ENCODE peak calls at places on chromosomes 12 and 14, in six cellular contexts. R is neural progenitor cell, H is fibroblast of mammary gland, G is GM12878, W is kidney epithelial cell, Z is brain microvascular endothelial cell. M is an unnamed sample.

GRCh38 chr12:12557733-12558132 is 4.9 kb downstream of the DUSP16 start:
- DNase-seq in W (no peak), Z (no peak), R (no peak), H (no peak), G (no peak), M (no peak)

GRCh38 chr14:23112359-23113178 is 6.5 kb downstream of the CEBPE start:
- DNase-seq in R (no peak), H (no peak), G (no peak), W (no peak), Z (no peak), M (no peak)

GRCh38 chr14:77322951-77323350 is 2.1 kb downstream of the GSTZ1 start:
- DNase-seq in Z (no peak), G (no peak), R (no peak), H (no peak), W (no peak), M (no peak)

GRCh38 chr12:4307593-4308333 is 13.2 kb upstream of the TIGAR start:
- DNase-seq in H (peak), W (peak), G (no peak), Z (peak), R (peak), M (peak)

GRCh38 chr12:68886636-68887572 is 46.1 kb downstream of the CPM start:
- DNase-seq in H (no peak), R (peak), G (no peak), W (no peak), Z (no peak), M (no peak)

GRCh38 chr12:79617696-79618095 is 73.1 kb downstream of the PAWR start:
- DNase-seq in Z (no peak), G (no peak), W (no peak), R (no peak), H (no peak), M (no peak)

GRCh38 chr12:55060470-55060869 is 40.7 kb downstream of the NEUROD4 start:
- DNase-seq in H (no peak), Z (no peak), W (no peak), G (peak), R (no peak), M (no peak)

GRCh38 chr14:30790827-30791226 is 83.5 kb upstream of the COCH start:
- DNase-seq in W (no peak), R (no peak), Z (peak), H (peak), G (no peak), M (no peak)

GRCh38 chr14:36605506-36605857 is 23.1 kb upstream of the NKX2-8 start:
- DNase-seq in H (no peak), W (no peak), Z (no peak), R (no peak), G (no peak), M (peak)
- TF ChIP-seq CTCF in H (peak), W (no peak), Z (no peak), R (peak), G (no peak), M (peak)

GRCh38 chr14:104135121-104135903 is 3.1 kb upstream of the KIF26A start:
- DNase-seq in R (peak), G (no peak), H (peak), Z (no peak), W (no peak), M (no peak)
- H3K4me3 ChIP-seq in R (peak), G (no peak), H (no peak), Z (no peak), W (no peak), M (no peak)

GRCh38 chr14:57390806-57391562 is 598 bp downstream of the NAA30 start:
- DNase-seq in R (peak), Z (no peak), W (no peak), G (no peak), H (no peak), M (peak)
- TF ChIP-seq CTCF in R (no peak), Z (no peak), W (no peak), G (no peak), H (no peak), M (no peak)

GRCh38 chr12:106080111-106080732 is 58.5 kb downstream of the NUAK1 start:
- DNase-seq in G (no peak), R (peak), W (no peak), Z (peak), H (peak), M (peak)
- H3K4me3 ChIP-seq in G (no peak), R (no peak), W (no peak), Z (no peak), H (no peak), M (no peak)

DNA sequence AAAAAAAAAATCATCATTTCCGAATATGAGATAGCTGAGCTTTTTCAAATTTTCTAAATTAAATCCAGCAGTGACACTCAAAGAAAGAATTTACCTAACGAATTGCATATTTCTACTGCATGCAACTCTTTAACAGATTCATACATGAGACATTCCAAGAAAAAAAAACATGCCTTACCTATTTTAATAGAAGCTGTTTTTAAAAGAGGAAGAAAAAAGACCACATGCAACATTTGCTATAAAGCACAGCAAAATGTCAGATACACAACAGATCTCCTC is 18.5 kb downstream of the CORO1C start:
- DNase-seq in H (no peak), W (no peak), Z (no peak), G (no peak), R (no peak), M (no peak)
- TF ChIP-seq CTCF in H (no peak), W (no peak), Z (no peak), G (no peak), R (no peak), M (no peak)

DNA sequence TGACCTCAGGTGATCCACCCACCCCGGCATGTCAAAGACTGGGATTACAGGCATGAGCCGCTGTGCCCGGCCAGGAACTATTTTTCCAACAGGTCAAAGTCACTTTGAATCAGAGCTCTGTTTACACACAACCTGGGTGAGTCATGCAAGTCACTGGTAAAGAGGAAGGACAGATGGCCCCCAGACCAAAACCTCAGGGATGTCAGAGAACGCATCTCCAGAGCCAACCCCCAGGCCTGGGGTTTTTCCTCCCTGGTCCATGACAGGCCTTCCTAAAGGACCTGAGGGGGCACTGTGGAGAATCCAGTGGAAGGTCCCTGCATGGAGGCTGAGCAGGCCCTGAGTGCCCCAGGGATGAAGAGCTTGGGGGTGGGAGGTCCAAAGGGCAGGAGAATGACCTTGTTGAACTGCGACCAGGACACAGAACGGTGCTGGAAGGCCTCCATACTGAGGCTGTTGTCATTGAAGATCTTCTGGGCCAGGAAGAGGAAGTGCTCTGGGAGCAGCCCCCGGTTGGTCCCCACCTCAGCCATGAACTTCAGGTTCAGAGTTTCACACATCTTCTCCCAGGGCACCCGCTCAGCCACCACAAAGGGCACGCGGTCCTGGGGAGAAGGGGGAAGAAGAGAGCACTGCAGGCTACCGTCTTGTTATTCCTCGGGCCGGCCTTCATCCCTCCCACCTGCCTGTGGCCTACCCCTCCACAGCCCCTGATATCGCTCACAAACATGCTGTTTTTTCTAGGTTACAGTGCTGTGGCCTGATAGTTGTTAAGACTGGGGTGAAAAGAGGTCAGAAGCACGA is 9.1 kb downstream of the STAT6 start:
- DNase-seq in R (no peak), H (peak), Z (no peak), W (no peak), G (no peak), M (no peak)
- H3K4me3 ChIP-seq in R (no peak), H (no peak), Z (no peak), W (no peak), G (no peak), M (no peak)